ENCODE peak calls at places on chromosomes 16 and 17, in five cellular contexts. G is HCT116; L is activated T-helper 1 cell treated with anti-CD3 and anti-CD28 coated beads, Interleukin-12 subunit alpha, Interleukin-12 subunit beta, Interleukin-2, Interleukin-4 antibody, amounts not matched to agents 30 ng/mL and 10 ng/mL and 1 ng/mL, durations not matched to agents 14 hours and 24 hours and 36 hours; W is upper lobe of right lung; V is effector memory CD4-positive, alpha-beta T cell. Y is an unnamed sample.

GRCh38 chr17:61307905-61308886 is 91.4 kb upstream of the TBX2 start:
- DNase-seq in G (no peak), L (no peak), W (no peak), V (no peak), Y (no peak)

GRCh38 chr16:27703545-27703944 is 153.6 kb downstream of the KATNIP start:
- DNase-seq in G (no peak), L (no peak), W (peak; percentile 11), V (no peak), Y (no peak)

GRCh38 chr17:54494731-54495715 is 405.6 kb upstream of the TOM1L1 start:
- DNase-seq in G (no peak), L (no peak), W (no peak), V (no peak), Y (no peak)

GRCh38 chr16:8916541-8917225 is 34.5 kb downstream of the LITAFD start:
- DNase-seq in G (no peak), L (no peak), W (no peak), V (no peak), Y (no peak)

GRCh38 chr17:61218438-61218837 is 181.2 kb upstream of the TBX2 start:
- DNase-seq in G (no peak), L (no peak), W (no peak), V (no peak), Y (no peak)

GRCh38 chr17:10683853-10684252 is 13.5 kb downstream of the SCO1 start:
- DNase-seq in G (peak; percentile 28), L (no peak), W (no peak), V (no peak), Y (no peak)

GRCh38 chr16:17211797-17212196 is 259.0 kb downstream of the XYLT1 start:
- DNase-seq in G (peak; percentile 15), L (no peak), W (no peak), V (no peak), Y (peak; percentile 7)

GRCh38 chr17:9138161-9138717 is 116.9 kb downstream of the NTN1 start:
- DNase-seq in G (no peak), L (no peak), W (no peak), V (no peak), Y (no peak)

GRCh38 chr16:56944954-56945839 is 13.3 kb downstream of the HERPUD1 start:
- DNase-seq in G (no peak), L (no peak), W (no peak), V (no peak), Y (no peak)

GRCh38 chr17:63446981-63447687 is 1.0 kb upstream of the CYB561 start:
- DNase-seq in G (no peak), L (no peak), W (no peak), V (peak; percentile 39), Y (no peak)

GRCh38 chr17:14947671-14948070 is 317.5 kb downstream of the PMP22 start:
- DNase-seq in G (no peak), L (no peak), W (no peak), V (no peak), Y (no peak)

GRCh38 chr17:43665038-43665386 is 3.3 kb upstream of the MEOX1 start:
- DNase-seq in G (no peak), L (no peak), W (no peak), V (no peak), Y (no peak)

GRCh38 chr17:62692721-62693431 is 65.4 kb downstream of the MRC2 start:
- DNase-seq in G (no peak), L (no peak), W (no peak), V (no peak), Y (no peak)

GRCh38 chr17:49472527-49472926 is 22.6 kb upstream of the NGFR start:
- DNase-seq in G (no peak), L (no peak), W (no peak), V (no peak), Y (no peak)

GRCh38 chr16:79390481-79391051 is 210.0 kb downstream of the MAF start:
- DNase-seq in G (no peak), L (no peak), W (no peak), V (no peak), Y (no peak)

GRCh38 chr16:77434365-77435239 is at the start of gene ADAMTS18:
- DNase-seq in G (no peak), L (no peak), W (no peak), V (no peak), Y (no peak)

GRCh38 chr16:88569614-88569984 is 604 bp upstream of the ZC3H18 start:
- DNase-seq in G (no peak), L (no peak), W (peak; percentile 72), V (no peak), Y (no peak)

GRCh38 chr16:13316008-13316407 is 414.6 kb downstream of the SHISA9 start:
- DNase-seq in G (no peak), L (no peak), W (no peak), V (no peak), Y (no peak)

GRCh38 chr16:27500801-27501200 is 48.9 kb downstream of the GTF3C1 start:
- DNase-seq in G (no peak), L (no peak), W (no peak), V (no peak), Y (no peak)

GRCh38 chr16:27980076-27980775 is 83.3 kb downstream of the GSG1L start:
- DNase-seq in G (no peak), L (no peak), W (peak; percentile 59), V (no peak), Y (no peak)

GRCh38 chr17:65294184-65294719 is 157.1 kb downstream of the RGS9 start:
- DNase-seq in G (peak; percentile 72), L (peak; percentile 27), W (peak; percentile 72), V (peak; percentile 14), Y (peak; percentile 41)

GRCh38 chr17:28573521-28573920 is 2.2 kb upstream of the PIGS start:
- DNase-seq in G (no peak), L (no peak), W (no peak), V (no peak), Y (no peak)

GRCh38 chr16:56075732-56076131 is 115.6 kb upstream of the GNAO1 start:
- DNase-seq in G (no peak), L (no peak), W (no peak), V (no peak), Y (no peak)

GRCh38 chr16:86022381-86022960 is 123.5 kb downstream of the IRF8 start:
- DNase-seq in G (no peak), L (no peak), W (peak; percentile 40), V (no peak), Y (no peak)

GRCh38 chr17:45388604-45389325 is 43.9 kb downstream of the ARHGAP27 start:
- DNase-seq in G (no peak), L (no peak), W (no peak), V (no peak), Y (no peak)

GRCh38 chr16:73034374-73034773 is 13.6 kb downstream of the ZFHX3 start:
- DNase-seq in G (no peak), L (no peak), W (no peak), V (no peak), Y (no peak)

GRCh38 chr16:48916566-48916965 is 306.6 kb upstream of the N4BP1 start:
- DNase-seq in G (no peak), L (no peak), W (no peak), V (no peak), Y (no peak)

GRCh38 chr17:42680331-42680808 is 1.3 kb downstream of the CCR10 start:
- DNase-seq in G (no peak), L (no peak), W (no peak), V (no peak), Y (no peak)

GRCh38 chr17:69944406-69944805 is 130.6 kb upstream of the KCNJ16 start:
- DNase-seq in G (no peak), L (no peak), W (no peak), V (no peak), Y (no peak)

GRCh38 chr17:7550359-7550758 is 1.5 kb downstream of the TNFSF12 start:
- DNase-seq in G (no peak), L (no peak), W (no peak), V (no peak), Y (no peak)

GRCh38 chr17:77706938-77707337 is 251.6 kb upstream of the TNRC6C start:
- DNase-seq in G (no peak), L (no peak), W (no peak), V (no peak), Y (no peak)

Y was measured in T-helper 2 cell treated with Interferon-gamma antibody and Interleukin-4, amounts not matched to agents 5 μg/mL and 100 μg/mL, for 36 hours.